ENCODE peak calls at places on chromosomes 11 and 22, in eight cellular contexts. D is thoracic aorta; L is body of pancreas; H is stomach; J is GM12892; M is lower lobe of right lung; Q is stimulated activated CD4-positive, alpha-beta T cell treated with anti-CD3 and anti-CD28 coated beads, Interleukin-4, amount 100 ng/mL, for 48 hours; Z is GM20000. O is an unnamed sample.

GRCh38 chr11:2321311-2321683 is 19.5 kb downstream of the TSPAN32 start:
- DNase-seq in D (no peak), L (no peak), H (no peak), J (no peak), M (no peak), Q (no peak), Z (no peak), O (no peak)

GRCh38 chr22:19767427-19768380 is 7.1 kb downstream of the TBX1 start:
- DNase-seq in D (no peak), L (no peak), H (no peak), J (no peak), M (no peak), Q (no peak), Z (no peak), O (no peak)

GRCh38 chr11:128346808-128347207 is 240.6 kb downstream of the ETS1 start:
- DNase-seq in D (no peak), L (no peak), H (no peak), J (no peak), M (no peak), Q (no peak), Z (no peak), O (no peak)

GRCh38 chr11:44112083-44112865 is 16.8 kb downstream of the EXT2 start:
- DNase-seq in D (no peak), L (no peak), H (no peak), J (no peak), M (no peak), Q (no peak), Z (no peak), O (no peak)

GRCh38 chr11:13884159-13884799 is 78.2 kb upstream of the SPON1 start:
- DNase-seq in D (no peak), L (no peak), H (no peak), J (no peak), M (no peak), Q (no peak), Z (no peak), O (no peak)

GRCh38 chr11:124896821-124897391 is 759 bp downstream of the ROBO4 start:
- DNase-seq in D (no peak), L (no peak), H (no peak), J (no peak), M (no peak), Q (no peak), Z (no peak), O (peak)

GRCh38 chr22:32852346-32853251 is 51.1 kb downstream of the TIMP3 start:
- DNase-seq in D (peak), L (no peak), H (no peak), J (no peak), M (no peak), Q (no peak), Z (no peak), O (peak)

GRCh38 chr11:27926981-27927481 is 180.9 kb downstream of the KIF18A start:
- DNase-seq in D (no peak), L (no peak), H (no peak), J (no peak), M (no peak), Q (no peak), Z (no peak), O (no peak)

GRCh38 chr11:86370922-86371614 is 3.6 kb upstream of the CCDC81 start:
- DNase-seq in D (no peak), L (no peak), H (no peak), J (no peak), M (no peak), Q (no peak), Z (no peak), O (no peak)

GRCh38 chr11:47507016-47507631 is 45.8 kb downstream of the CELF1 start:
- DNase-seq in D (no peak), L (no peak), H (no peak), J (no peak), M (no peak), Q (no peak), Z (no peak), O (no peak)

GRCh38 chr11:12143461-12144258 is 33.3 kb downstream of the MICAL2 start:
- DNase-seq in D (no peak), L (no peak), H (no peak), J (no peak), M (no peak), Q (no peak), Z (no peak), O (peak)

GRCh38 chr11:71151561-71151960 is 100.8 kb downstream of the SHANK2 start:
- DNase-seq in D (no peak), L (no peak), H (no peak), J (no peak), M (no peak), Q (no peak), Z (no peak), O (no peak)

GRCh38 chr22:49507607-49508292 is 319.9 kb downstream of the BRD1 start:
- DNase-seq in D (no peak), L (no peak), H (peak), J (no peak), M (no peak), Q (no peak), Z (no peak), O (no peak)

GRCh38 chr11:6625156-6625831 is 6.1 kb upstream of the TPP1 start:
- DNase-seq in D (no peak), L (no peak), H (no peak), J (no peak), M (no peak), Q (no peak), Z (no peak), O (no peak)

GRCh38 chr11:65356394-65356972 is 1.9 kb downstream of the TIGD3 start:
- DNase-seq in D (no peak), L (no peak), H (no peak), J (no peak), M (no peak), Q (no peak), Z (no peak), O (no peak)

GRCh38 chr11:35723493-35724284 is 61.1 kb downstream of the TRIM44 start:
- DNase-seq in D (no peak), L (no peak), H (no peak), J (no peak), M (no peak), Q (no peak), Z (no peak), O (no peak)

GRCh38 chr11:34234086-34234740 is 123.6 kb downstream of the ABTB2 start:
- DNase-seq in D (no peak), L (peak), H (peak), J (no peak), M (no peak), Q (peak), Z (peak), O (peak)

GRCh38 chr22:41948142-41948541 is 1.2 kb upstream of the CENPM start:
- DNase-seq in D (no peak), L (no peak), H (no peak), J (no peak), M (no peak), Q (no peak), Z (no peak), O (no peak)

GRCh38 chr11:63829823-63830489 is 9.0 kb upstream of the MARK2 start:
- DNase-seq in D (no peak), L (no peak), H (no peak), J (no peak), M (no peak), Q (no peak), Z (no peak), O (no peak)

GRCh38 chr11:76443254-76443935 is 1.4 kb upstream of the EMSY start:
- DNase-seq in D (no peak), L (no peak), H (no peak), J (no peak), M (no peak), Q (no peak), Z (no peak), O (no peak)

GRCh38 chr11:103071008-103071407 is 21.0 kb downstream of the DCUN1D5 start:
- DNase-seq in D (no peak), L (no peak), H (no peak), J (no peak), M (no peak), Q (no peak), Z (no peak), O (no peak)

GRCh38 chr11:116927163-116927772 is 89.8 kb upstream of the APOA1 start:
- DNase-seq in D (no peak), L (no peak), H (no peak), J (no peak), M (no peak), Q (no peak), Z (no peak), O (no peak)

GRCh38 chr11:96218901-96219300 is 124.1 kb downstream of the MAML2 start:
- DNase-seq in D (no peak), L (no peak), H (no peak), J (no peak), M (no peak), Q (no peak), Z (no peak), O (no peak)

GRCh38 chr11:112525844-112526590 is 265.4 kb upstream of the PLET1 start:
- DNase-seq in D (no peak), L (no peak), H (no peak), J (no peak), M (no peak), Q (no peak), Z (no peak), O (no peak)

GRCh38 chr11:131662310-131662709 is 291.9 kb downstream of the NTM start:
- DNase-seq in D (no peak), L (no peak), H (no peak), J (no peak), M (no peak), Q (no peak), Z (no peak), O (no peak)

GRCh38 chr22:32413715-32414114 is 1.7 kb upstream of the RTCB start:
- DNase-seq in D (no peak), L (no peak), H (no peak), J (no peak), M (no peak), Q (no peak), Z (peak), O (no peak)

GRCh38 chr11:105357764-105358163 is 218.2 kb upstream of the CARD18 start:
- DNase-seq in D (no peak), L (no peak), H (no peak), J (no peak), M (no peak), Q (no peak), Z (no peak), O (no peak)

O was measured in colonic mucosa.